ENCODE peak calls at places on chromosomes 2 and 18, in eight cellular contexts. X is SK-N-MC, M is pancreas, D is fibroblast of lung, T is dorsolateral prefrontal cortex, C is cardiac fibroblast, L is aorta, B is retinal pigment epithelial cell. O is an unnamed sample.

GRCh38 chr2:192327576-192327975 is 132.8 kb upstream of the TMEFF2 start:
- DNase-seq in X (no peak), M (no peak), D (no peak), T (no peak), C (no peak), L (no peak), B (no peak), O (no peak)

GRCh38 chr2:25375989-25376545 is 34.3 kb upstream of the DNMT3A start:
- DNase-seq in X (no peak), M (no peak), D (no peak), T (no peak), C (no peak), L (peak), B (no peak), O (no peak)

GRCh38 chr2:75632091-75632704 is 14.4 kb upstream of the MRPL19 start:
- DNase-seq in X (no peak), M (no peak), D (peak), T (no peak), C (no peak), L (no peak), B (no peak), O (peak)

GRCh38 chr18:62461591-62461990 is 61.2 kb upstream of the ZCCHC2 start:
- DNase-seq in X (no peak), M (no peak), D (no peak), T (no peak), C (no peak), L (no peak), B (no peak), O (no peak)

GRCh38 chr2:467892-468630 is 180.2 kb upstream of the ALKAL2 start:
- DNase-seq in X (no peak), M (no peak), D (no peak), T (no peak), C (no peak), L (peak), B (no peak), O (no peak)

GRCh38 chr2:174664084-174664759 is 66.6 kb upstream of the WIPF1 start:
- DNase-seq in X (no peak), M (no peak), D (peak), T (no peak), C (no peak), L (no peak), B (no peak), O (no peak)

GRCh38 chr18:54280206-54280550 is 10.9 kb downstream of the POLI start:
- DNase-seq in X (no peak), M (no peak), D (no peak), T (no peak), C (no peak), L (no peak), B (no peak), O (no peak)

GRCh38 chr2:109135572-109136185 is 6.7 kb downstream of the SH3RF3 start:
- DNase-seq in X (no peak), M (no peak), D (peak), T (no peak), C (peak), L (peak), B (peak), O (peak)

GRCh38 chr2:23385351-23385747 is 370 bp downstream of the KLHL29 start:
- DNase-seq in X (no peak), M (no peak), D (peak), T (no peak), C (peak), L (peak), B (no peak), O (peak)

GRCh38 chr2:54579061-54579681 is 123.0 kb downstream of the SPTBN1 start:
- DNase-seq in X (no peak), M (no peak), D (no peak), T (no peak), C (no peak), L (no peak), B (no peak), O (no peak)

DNA sequence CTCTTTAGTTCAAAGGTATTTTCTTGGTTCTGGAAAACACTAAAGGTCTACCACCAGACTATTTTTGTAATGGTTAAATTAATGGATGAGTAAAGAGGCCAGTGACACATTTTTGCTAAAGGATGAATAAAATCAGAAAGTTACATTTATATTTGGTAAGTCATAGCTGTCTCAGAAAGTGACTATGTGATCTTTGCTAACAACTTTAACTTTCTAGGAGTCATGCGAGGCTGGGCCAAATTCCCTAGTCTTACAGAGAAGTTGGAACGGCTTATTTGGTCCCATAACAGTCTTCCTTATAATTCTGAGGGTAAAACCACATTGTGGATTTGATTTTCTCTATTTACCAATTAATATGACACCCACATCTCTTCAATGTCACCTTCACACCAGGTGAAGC is 198.1 kb downstream of the PDE1A start:
- DNase-seq in X (no peak), M (no peak), D (peak), T (no peak), C (peak), L (no peak), B (no peak), O (no peak)
- H3K4me3 ChIP-seq in X (no peak), M (no peak), D (no peak), T (no peak), C (no peak), L (no peak), B (no peak), O (no peak)

GRCh38 chr2:58046335-58046584 is 346 bp upstream of the VRK2 start:
- DNase-seq in X (peak), M (no peak), D (no peak), T (no peak), C (no peak), L (no peak), B (no peak), O (no peak)
- H3K4me3 ChIP-seq in X (peak), M (peak), D (peak), T (peak), C (peak), L (peak), B (peak), O (peak)

DNA sequence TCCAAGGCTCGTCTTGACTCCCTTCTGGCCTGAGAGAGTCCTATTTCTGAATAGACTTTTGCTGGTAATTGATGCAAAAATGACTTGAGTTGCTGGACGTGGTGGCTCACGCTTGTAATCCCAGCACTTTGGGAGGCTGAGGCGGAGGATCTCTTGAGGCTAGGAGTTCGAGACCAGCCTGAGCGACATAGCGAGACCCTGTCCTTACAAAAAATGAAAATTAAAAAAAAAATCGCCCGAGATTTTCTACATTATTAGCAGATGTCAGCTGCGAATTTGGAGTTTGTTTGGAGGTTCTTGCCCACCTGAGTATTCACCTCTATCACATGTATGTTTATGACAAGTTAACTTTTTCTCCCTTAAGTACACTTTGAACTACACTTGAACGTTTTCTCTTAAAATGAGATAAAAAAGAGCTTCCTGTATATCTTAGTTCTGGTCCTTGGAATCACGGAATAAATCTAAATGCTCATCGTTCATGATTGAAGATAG is 471 bp upstream of the C2orf42 start:
- DNase-seq in X (no peak), M (no peak), D (no peak), T (no peak), C (no peak), L (no peak), B (no peak), O (no peak)
- H3K4me3 ChIP-seq in X (peak), M (peak), D (peak), T (peak), C (peak), L (no peak), B (peak), O (no peak)

GRCh38 chr2:130832296-130832940 is 4.3 kb upstream of the ARHGEF4 start:
- DNase-seq in X (no peak), M (no peak), D (no peak), T (no peak), C (no peak), L (peak), B (no peak), O (no peak)
- H3K4me3 ChIP-seq in X (no peak), M (no peak), D (no peak), T (no peak), C (no peak), L (no peak), B (no peak), O (no peak)

GRCh38 chr18:55509631-55510372 is 78.2 kb downstream of the TCF4 start:
- DNase-seq in X (no peak), M (no peak), D (peak), T (no peak), C (peak), L (no peak), B (peak), O (no peak)
- H3K4me3 ChIP-seq in X (peak), M (no peak), D (peak), T (peak), C (no peak), L (peak), B (peak), O (no peak)

DNA sequence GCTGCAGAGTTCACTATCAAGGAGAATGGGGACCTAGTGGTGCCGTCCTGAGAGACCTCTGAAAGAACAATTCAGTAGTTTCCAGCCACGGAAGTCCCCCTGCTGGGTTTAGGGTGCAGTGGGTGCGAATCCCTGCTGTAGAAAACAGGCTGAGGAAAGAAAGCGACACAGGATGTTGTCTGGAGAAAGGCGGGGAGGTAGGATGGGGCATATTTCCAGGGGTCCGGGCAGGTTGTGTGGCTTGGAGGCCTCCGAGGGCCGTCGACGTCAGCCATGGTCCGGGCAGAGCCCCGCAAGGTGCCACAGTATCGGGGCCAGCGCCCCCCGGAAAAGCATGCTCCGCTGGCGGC is 807 bp upstream of the CREB1 start:
- DNase-seq in X (no peak), M (peak), D (peak), T (no peak), C (peak), L (no peak), B (no peak), O (peak)
- H3K4me3 ChIP-seq in X (peak), M (peak), D (peak), T (peak), C (peak), L (peak), B (peak), O (peak)

DNA sequence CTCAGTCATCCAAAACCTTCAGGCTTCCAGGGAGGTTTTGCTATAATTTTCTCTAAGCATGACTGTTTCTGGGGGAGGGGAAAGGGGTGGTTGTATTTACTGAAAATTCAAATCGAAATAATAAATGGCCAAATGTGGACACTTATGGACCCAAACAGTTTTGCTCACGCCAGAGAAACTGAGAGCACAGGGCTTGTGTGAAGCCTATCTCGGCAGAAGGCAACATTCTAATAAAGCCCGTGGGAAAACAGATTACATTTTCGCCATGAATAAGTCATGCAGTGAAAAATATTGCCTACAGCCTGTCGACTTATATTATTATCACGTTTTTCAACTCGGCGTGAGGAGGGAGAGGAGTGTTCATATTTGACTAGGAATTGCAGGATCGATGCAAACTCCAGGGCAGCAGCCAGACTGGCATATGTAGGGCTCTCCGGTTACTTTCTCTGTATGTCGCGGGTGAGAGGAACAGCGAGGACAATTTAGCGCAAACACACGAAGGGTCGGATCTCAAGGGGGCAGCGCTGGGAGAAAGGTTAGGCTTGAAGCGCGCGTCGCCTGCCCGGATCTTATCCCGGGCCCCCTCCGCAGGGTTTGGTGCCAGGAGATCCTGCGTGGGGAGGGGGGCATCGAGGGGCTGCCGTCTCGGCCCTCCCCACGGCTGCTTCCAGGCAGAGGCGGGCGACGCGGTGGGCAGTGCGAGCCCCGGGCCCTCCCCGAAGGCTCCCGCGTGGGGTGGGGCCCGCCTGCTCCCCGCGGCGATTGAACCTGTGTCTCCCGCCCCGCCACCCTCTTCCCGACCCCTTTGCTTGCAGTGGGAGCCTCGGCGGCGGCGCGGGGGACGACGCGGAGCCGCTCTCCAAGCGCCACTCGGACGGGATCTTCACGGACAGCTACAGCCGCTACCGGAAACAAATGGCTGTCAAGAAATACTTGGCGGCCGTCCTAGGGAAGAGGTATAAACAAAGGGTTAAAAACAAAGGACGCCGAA is 4.3 kb downstream of the ADCYAP1 start:
- DNase-seq in X (no peak), M (no peak), D (no peak), T (no peak), C (peak), L (no peak), B (no peak), O (no peak)
- H3K4me3 ChIP-seq in X (no peak), M (peak), D (peak), T (peak), C (peak), L (peak), B (peak), O (no peak)

GRCh38 chr2:46545015-46545839 is 65.9 kb downstream of the TMEM247 start:
- DNase-seq in X (no peak), M (no peak), D (no peak), T (no peak), C (no peak), L (no peak), B (no peak), O (no peak)
- H3K4me3 ChIP-seq in X (no peak), M (no peak), D (no peak), T (no peak), C (no peak), L (no peak), B (no peak), O (no peak)

GRCh38 chr2:213016166-213016983 is 135.0 kb downstream of the IKZF2 start:
- DNase-seq in X (no peak), M (no peak), D (no peak), T (no peak), C (no peak), L (no peak), B (no peak), O (no peak)

GRCh38 chr2:213017404-213017803 is 134.0 kb downstream of the IKZF2 start:
- DNase-seq in X (no peak), M (no peak), D (no peak), T (no peak), C (no peak), L (no peak), B (no peak), O (no peak)

GRCh38 chr2:213015387-213016165 is 135.8 kb downstream of the IKZF2 start:
- DNase-seq in X (no peak), M (no peak), D (no peak), T (no peak), C (no peak), L (no peak), B (no peak), O (no peak)

GRCh38 chr2:213018340-213018901 is 133.0 kb downstream of the IKZF2 start:
- DNase-seq in X (no peak), M (no peak), D (no peak), T (no peak), C (no peak), L (no peak), B (no peak), O (no peak)

DNA sequence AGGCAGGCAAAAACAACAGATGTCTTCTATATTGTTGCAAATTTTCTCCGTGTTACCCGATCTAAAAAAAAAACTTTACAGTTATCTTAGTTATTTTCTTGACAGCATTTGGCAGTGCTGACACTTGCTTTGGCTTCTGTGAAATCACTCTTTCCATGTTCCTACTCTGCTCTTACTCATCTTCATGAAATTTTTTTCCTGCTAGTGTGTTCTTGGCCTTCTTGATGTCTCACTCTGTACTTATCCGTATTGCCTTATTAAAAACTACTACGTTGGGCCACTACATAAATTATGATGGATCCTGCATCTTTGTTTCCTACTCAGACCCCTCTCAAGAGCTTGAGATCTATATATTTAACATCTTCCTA is 134.4 kb downstream of the IKZF2 start:
- DNase-seq in X (no peak), M (no peak), D (peak), T (no peak), C (peak), L (no peak), B (no peak), O (no peak)
- H3K4me3 ChIP-seq in X (no peak), M (no peak), D (no peak), T (no peak), C (no peak), L (no peak), B (no peak), O (no peak)

DNA sequence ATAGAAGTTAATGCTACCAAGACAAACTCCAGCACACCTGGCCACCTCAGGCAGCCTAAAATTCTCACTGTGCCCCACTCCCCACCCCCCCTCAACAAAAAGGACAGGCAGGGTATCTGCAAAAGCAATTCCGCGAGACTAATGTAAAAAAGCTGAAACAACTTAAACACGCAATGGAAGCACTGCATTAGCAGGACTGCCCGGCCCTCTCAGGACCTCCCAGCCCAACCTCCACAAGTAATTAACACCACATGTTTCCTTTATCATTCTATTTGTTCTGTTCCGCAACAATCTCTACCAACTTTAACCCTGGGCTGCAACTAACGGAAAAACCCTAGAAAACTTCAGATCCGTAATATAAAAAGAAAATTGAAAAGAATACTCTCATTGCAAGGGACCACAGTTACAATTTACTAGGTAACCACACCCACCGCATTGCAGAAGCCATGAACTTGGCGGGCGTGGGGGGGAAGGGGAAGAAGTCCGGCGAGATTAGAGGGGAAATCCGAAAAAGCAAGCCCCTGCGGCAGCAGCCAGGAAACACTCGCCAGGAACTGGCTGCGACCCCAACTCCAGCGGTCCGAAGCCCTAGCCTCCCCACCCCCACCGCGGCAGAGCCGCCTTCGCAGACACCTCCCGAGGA is 1.3 kb downstream of the EPB41L3 start:
- DNase-seq in X (no peak), M (no peak), D (peak), T (no peak), C (peak), L (no peak), B (no peak), O (no peak)
- H3K4me3 ChIP-seq in X (peak), M (peak), D (peak), T (peak), C (peak), L (no peak), B (peak), O (peak)

O was measured in uterus.